ENCODE peak calls at places on chromosomes 11 and 22, in seven cellular contexts. X is AG09309, Y is GM10248, F is progenitor cell of endocrine pancreas, S is lower leg skin, B is GM13977, O is IMR-90. Z is an unnamed sample.

GRCh38 chr22:20159088-20159487 is 8.2 kb upstream of the CCDC188 start:
- DNase-seq in B (no peak), O (no peak), S (no peak), Y (no peak), X (no peak), F (no peak), Z (no peak)

GRCh38 chr22:30806391-30806861 is 111.8 kb downstream of the OSBP2 start:
- DNase-seq in O (peak), Y (no peak), S (no peak), B (no peak), X (no peak), F (no peak), Z (no peak)

GRCh38 chr22:38051900-38052862 is 5.0 kb upstream of the PICK1 start:
- DNase-seq in F (peak), X (peak), O (peak), B (peak), Y (peak), S (peak), Z (peak)

GRCh38 chr22:43867839-43868652 is 5.7 kb upstream of the SULT4A1 start:
- DNase-seq in X (no peak), S (peak), O (peak), F (peak), Y (no peak), B (no peak), Z (peak)

GRCh38 chr11:1502971-1503707 is 16.6 kb upstream of the MOB2 start:
- DNase-seq in S (no peak), O (no peak), X (no peak), F (no peak), Y (no peak), B (no peak), Z (no peak)

GRCh38 chr11:132821027-132821426 is 711.3 kb downstream of the OPCML start:
- DNase-seq in F (no peak), S (no peak), X (no peak), Y (no peak), O (peak), B (no peak), Z (no peak)

GRCh38 chr11:77416357-77416756 is 57.5 kb downstream of the PAK1 start:
- DNase-seq in Y (no peak), O (no peak), X (no peak), B (no peak), F (no peak), S (no peak), Z (no peak)

GRCh38 chr11:46133119-46133518 is 11.9 kb upstream of the PHF21A start:
- DNase-seq in O (no peak), S (no peak), F (no peak), B (no peak), X (no peak), Y (no peak), Z (no peak)

GRCh38 chr22:35664955-35665577 is 16.8 kb downstream of the APOL6 start:
- DNase-seq in O (no peak), F (no peak), X (no peak), B (no peak), S (no peak), Y (no peak), Z (no peak)

GRCh38 chr11:72080326-72081183 is at the start of the genes LRRC51 and NUMA1:
- DNase-seq in Y (peak), O (peak), S (peak), F (peak), X (peak), B (peak), Z (peak)

GRCh38 chr11:67665537-67666302 is 8.7 kb downstream of the ALDH3B2 start:
- DNase-seq in Y (peak), X (no peak), B (peak), F (no peak), S (peak), O (no peak), Z (peak)

GRCh38 chr11:47861762-47862161 is 13.6 kb upstream of the NUP160 start:
- DNase-seq in S (no peak), O (peak), F (no peak), B (no peak), Y (no peak), X (no peak), Z (no peak)

GRCh38 chr11:34890089-34890488 is 26.1 kb downstream of the APIP start:
- DNase-seq in F (no peak), B (no peak), Y (no peak), X (no peak), S (no peak), O (no peak), Z (no peak)

GRCh38 chr11:115990004-115990447 is 485.8 kb upstream of the CADM1 start:
- DNase-seq in O (no peak), S (no peak), B (peak), Y (peak), X (no peak), F (no peak), Z (peak)

GRCh38 chr11:102914238-102915043 is 39.7 kb upstream of the MMP12 start:
- DNase-seq in B (no peak), O (peak), S (no peak), Y (no peak), F (no peak), X (no peak), Z (no peak)

GRCh38 chr22:37043828-37044538 is 7.6 kb upstream of the KCTD17 start:
- DNase-seq in B (peak), O (peak), X (no peak), S (no peak), Y (peak), F (peak), Z (peak)

GRCh38 chr22:36365020-36365411 is 22.8 kb downstream of the MYH9 start:
- DNase-seq in O (peak), F (no peak), S (no peak), B (peak), X (peak), Y (peak), Z (peak)

GRCh38 chr22:38412435-38413084 is 42.4 kb downstream of the KCNJ4 start:
- DNase-seq in X (no peak), B (peak), F (no peak), S (peak), Y (peak), O (no peak), Z (peak)

GRCh38 chr22:23789121-23789520 is 2.4 kb downstream of the SMARCB1 start:
- DNase-seq in X (no peak), S (no peak), F (no peak), B (no peak), Y (no peak), O (no peak), Z (peak)

GRCh38 chr11:132576706-132577105 is 955.6 kb downstream of the OPCML start:
- DNase-seq in B (no peak), X (peak), F (no peak), O (peak), Y (no peak), S (no peak), Z (no peak)

GRCh38 chr22:47221840-47222615 is 459.6 kb downstream of the TBC1D22A start:
- DNase-seq in B (no peak), S (peak), Y (no peak), F (peak), O (no peak), X (no peak), Z (no peak)

GRCh38 chr11:45593992-45594391 is 71.4 kb downstream of the CHST1 start:
- DNase-seq in B (no peak), Y (no peak), O (no peak), X (no peak), F (no peak), S (peak), Z (no peak)

GRCh38 chr11:1471736-1472135 is 14.8 kb downstream of the MOB2 start:
- DNase-seq in B (no peak), S (no peak), X (no peak), O (no peak), F (no peak), Y (no peak), Z (no peak)

GRCh38 chr11:69280994-69281393 is 13.0 kb upstream of the MYEOV start:
- DNase-seq in S (no peak), Y (no peak), O (peak), F (no peak), B (no peak), X (peak), Z (no peak)

GRCh38 chr11:122923302-122923701 is 40.7 kb downstream of the JHY start:
- DNase-seq in Y (no peak), X (no peak), B (no peak), S (no peak), F (no peak), O (no peak), Z (no peak)

GRCh38 chr22:49015459-49015858 is 812.2 kb downstream of the BRD1 start:
- DNase-seq in X (no peak), S (peak), O (no peak), B (no peak), Y (no peak), F (no peak), Z (no peak)

GRCh38 chr11:61472868-61473267 is 35.7 kb upstream of the LRRC10B start:
- DNase-seq in B (no peak), X (no peak), F (no peak), S (no peak), O (peak), Y (no peak), Z (no peak)

GRCh38 chr22:48629631-48630443 is 1197.8 kb downstream of the BRD1 start:
- DNase-seq in O (no peak), S (no peak), X (no peak), F (no peak), Y (no peak), B (no peak), Z (no peak)

GRCh38 chr11:33713162-33713913 is 12.7 kb upstream of the C11orf91 start:
- DNase-seq in S (no peak), X (no peak), Y (no peak), O (no peak), B (no peak), F (no peak), Z (no peak)

GRCh38 chr11:11894486-11894885 is 52.7 kb downstream of the USP47 start:
- DNase-seq in X (no peak), Y (no peak), S (no peak), B (no peak), O (peak), F (no peak), Z (no peak)

GRCh38 chr11:7964873-7965272 is 374 bp downstream of the NLRP10 start:
- DNase-seq in O (peak), F (no peak), X (no peak), Y (no peak), B (no peak), S (no peak), Z (no peak)

GRCh38 chr11:110433393-110434333 is 3.9 kb downstream of the FDX1 start:
- DNase-seq in X (no peak), Y (peak), F (no peak), O (peak), B (peak), S (no peak), Z (peak)

GRCh38 chr22:50274311-50274710 is 4.1 kb upstream of the MAPK11 start:
- DNase-seq in O (peak), B (peak), S (no peak), Y (peak), F (no peak), X (no peak), Z (peak)

GRCh38 chr22:37273846-37274225 is 8.5 kb upstream of the CYTH4 start:
- DNase-seq in X (no peak), O (no peak), F (no peak), Y (no peak), B (no peak), S (no peak), Z (no peak)

GRCh38 chr11:27912916-27913315 is 195.0 kb downstream of the KIF18A start:
- DNase-seq in Y (no peak), F (no peak), S (no peak), O (peak), X (no peak), B (no peak), Z (no peak)

GRCh38 chr22:39940757-39941305 is 19.4 kb upstream of the TMA7B start:
- DNase-seq in S (no peak), Y (no peak), X (no peak), F (no peak), O (no peak), B (peak), Z (no peak)
- TF ChIP-seq CTCF in S (no peak), Y (peak), X (no peak), F (no peak), O (no peak), B (peak), Z (no peak)

GRCh38 chr11:64269380-64270234 is 14.9 kb downstream of the BAD start:
- DNase-seq in S (peak), O (peak), X (peak), F (peak), B (peak), Y (peak), Z (peak)
- TF ChIP-seq CTCF in S (no peak), O (peak), X (no peak), F (peak), B (peak), Y (no peak), Z (no peak)

GRCh38 chr22:29689872-29690213 is 30.0 kb upstream of the CABP7 start:
- DNase-seq in B (peak), S (no peak), F (peak), Y (no peak), O (peak), X (no peak), Z (no peak)
- TF ChIP-seq CTCF in B (peak), S (no peak), F (peak), Y (peak), O (peak), X (peak), Z (no peak)

GRCh38 chr22:29786026-29786425 is 18.9 kb downstream of the UQCR10 start:
- DNase-seq in S (no peak), Y (no peak), X (no peak), F (no peak), B (no peak), O (no peak), Z (no peak)

GRCh38 chr22:29782061-29782845 is 15.1 kb downstream of the UQCR10 start:
- DNase-seq in S (no peak), Y (no peak), B (no peak), X (no peak), F (no peak), O (peak), Z (no peak)

GRCh38 chr22:29784451-29785361 is 17.5 kb downstream of the UQCR10 start:
- DNase-seq in B (no peak), Y (no peak), F (no peak), X (no peak), O (peak), S (no peak), Z (no peak)

GRCh38 chr22:29780220-29780619 is 13.1 kb downstream of the UQCR10 start:
- DNase-seq in S (no peak), O (no peak), X (no peak), Y (no peak), F (no peak), B (no peak), Z (no peak)

GRCh38 chr22:29780781-29781676 is 13.9 kb downstream of the UQCR10 start:
- DNase-seq in Y (no peak), X (peak), O (peak), B (no peak), S (no peak), F (no peak), Z (no peak)
- TF ChIP-seq CTCF in Y (no peak), X (no peak), O (no peak), B (no peak), S (no peak), F (no peak), Z (no peak)

DNA sequence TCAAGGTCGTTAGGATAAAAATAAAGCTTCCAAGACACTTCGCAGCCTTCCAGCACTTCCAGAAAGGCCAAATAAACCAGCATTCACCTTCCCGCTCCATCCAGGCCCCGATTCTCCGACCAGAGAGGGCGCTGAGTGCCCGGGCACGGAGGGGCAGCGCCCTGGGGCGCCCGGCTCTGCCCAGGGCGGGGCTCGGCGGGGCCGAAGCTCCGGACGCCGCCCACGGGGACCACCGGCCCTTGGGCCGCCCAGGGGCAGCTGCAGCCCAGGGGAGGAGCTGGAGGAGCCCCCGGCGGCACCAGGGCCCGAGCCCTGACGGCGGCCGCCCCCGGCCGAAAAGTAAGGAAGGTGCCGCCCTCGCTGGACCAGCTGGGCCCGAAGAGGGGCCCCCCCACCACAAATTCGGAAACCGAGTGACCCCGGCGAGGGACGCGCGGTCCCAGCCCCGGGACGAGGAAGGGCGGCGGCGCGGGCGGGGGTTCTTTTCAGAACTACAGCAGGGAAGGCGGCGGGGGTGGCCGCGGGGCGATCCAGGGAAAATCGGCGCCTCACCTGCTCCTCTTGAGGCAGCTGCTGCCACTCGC is 346 bp downstream of the ATL3 start:
- DNase-seq in F (no peak), X (no peak), O (no peak), B (peak), Y (peak), S (peak), Z (peak)
- TF ChIP-seq CTCF in F (peak), X (peak), O (peak), B (peak), Y (peak), S (no peak), Z (peak)